ENCODE peak calls at places on chromosomes 11 and 22, in five cellular contexts. I is mucosa of gallbladder, S is cardiac fibroblast, T is T-helper 2 cell, V is nucleus accumbens. W is an unnamed sample.

GRCh38 chr11:95093548-95093947 is 3.9 kb downstream of the ENDOD1 start:
- DNase-seq in V (no peak), I (no peak), S (no peak), T (no peak), W (no peak)

GRCh38 chr22:39179401-39179827 is 26.9 kb upstream of the CBX7 start:
- DNase-seq in T (no peak), V (no peak), S (no peak), I (no peak), W (no peak)

GRCh38 chr22:22702159-22702873 is 57.9 kb downstream of the GGTLC2 start:
- DNase-seq in V (no peak), I (no peak), T (no peak), S (no peak), W (no peak)

GRCh38 chr11:39304586-39304985 is 2154.9 kb downstream of the LRRC4C start:
- DNase-seq in T (no peak), V (no peak), I (no peak), S (no peak), W (no peak)

GRCh38 chr11:108609681-108610080 is 16.1 kb upstream of the EXPH5 start:
- DNase-seq in I (no peak), S (peak), V (no peak), T (no peak), W (no peak)

GRCh38 chr11:14764899-14765527 is 121.4 kb downstream of the PDE3B start:
- DNase-seq in V (no peak), T (peak), I (no peak), S (peak), W (no peak)

GRCh38 chr11:121766138-121766537 is 313.4 kb upstream of the SORL1-AS1 start:
- DNase-seq in I (no peak), V (no peak), S (no peak), T (no peak), W (no peak)

GRCh38 chr11:17403977-17404759 is 15.7 kb upstream of the KCNJ11 start:
- DNase-seq in S (peak), I (no peak), T (no peak), V (no peak), W (no peak)

GRCh38 chr22:23168381-23169031 is 11.8 kb upstream of the BCR start:
- DNase-seq in S (no peak), I (no peak), V (no peak), T (no peak), W (no peak)

GRCh38 chr11:134658481-134659080 is 246.5 kb upstream of the B3GAT1 start:
- DNase-seq in T (no peak), V (no peak), S (no peak), I (peak), W (no peak)

GRCh38 chr22:22390989-22391388 is 117.6 kb downstream of the ZNF280B start:
- DNase-seq in S (no peak), I (no peak), V (no peak), T (no peak), W (no peak)

GRCh38 chr22:47036352-47036751 is 273.9 kb downstream of the TBC1D22A start:
- DNase-seq in T (no peak), I (no peak), S (no peak), V (no peak), W (no peak)

GRCh38 chr22:30286813-30287625 is 2.3 kb downstream of the CASTOR1 start:
- DNase-seq in I (peak), T (peak), V (no peak), S (peak), W (no peak)

GRCh38 chr11:16964501-16964900 is 49.7 kb downstream of the PLEKHA7 start:
- DNase-seq in T (no peak), S (no peak), V (no peak), I (no peak), W (no peak)

GRCh38 chr11:63855975-63856374 is 17.1 kb downstream of the MARK2 start:
- DNase-seq in S (no peak), I (no peak), T (peak), V (no peak), W (no peak)

GRCh38 chr11:31763296-31763695 is 47.8 kb downstream of the PAX6 start:
- DNase-seq in I (no peak), V (no peak), T (no peak), S (no peak), W (no peak)

GRCh38 chr11:121311373-121311772 is 18.8 kb downstream of the SC5D start:
- DNase-seq in T (no peak), V (no peak), S (no peak), I (no peak), W (no peak)

GRCh38 chr22:38412435-38413084 is 42.4 kb downstream of the KCNJ4 start:
- DNase-seq in I (no peak), S (no peak), T (peak), V (no peak), W (no peak)

GRCh38 chr11:91707652-91708051 is 517.0 kb upstream of the FAT3 start:
- DNase-seq in V (no peak), S (no peak), I (no peak), T (no peak), W (no peak)

GRCh38 chr11:44822369-44822768 is 95.6 kb downstream of the TSPAN18 start:
- DNase-seq in T (no peak), I (no peak), S (no peak), V (no peak), W (no peak)

GRCh38 chr11:75453916-75454655 is 21.1 kb upstream of the KLHL35 start:
- DNase-seq in S (peak), V (no peak), I (no peak), T (no peak), W (no peak)

GRCh38 chr22:29134448-29134847 is 61.6 kb downstream of the KREMEN1 start:
- DNase-seq in T (no peak), S (no peak), I (no peak), V (no peak), W (no peak)

GRCh38 chr22:26672060-26672471 is 14.7 kb downstream of the MIAT start:
- DNase-seq in S (no peak), V (no peak), T (no peak), I (no peak), W (no peak)

GRCh38 chr11:36746886-36747710 is 149.1 kb upstream of the RAG2 start:
- DNase-seq in S (peak), T (peak), V (peak), I (peak), W (peak)

GRCh38 chr22:31586137-31586920 is 75.7 kb downstream of the PISD start:
- DNase-seq in I (no peak), S (peak), V (no peak), T (no peak), W (no peak)

GRCh38 chr22:42620084-42620483 is 5.4 kb upstream of the POLDIP3 start:
- DNase-seq in I (no peak), V (no peak), T (no peak), S (no peak), W (no peak)